ENCODE peak calls at places on chromosomes 7 and 10, in six cellular contexts. One of them, this sample, is unnamed.

GRCh38 chr7:138064856-138065357 is 11.4 kb upstream of the AKR1D1 start:
- DNase-seq in fibroblast of the conjunctiva: peak; percentile 23
- DNase-seq in midbrain: no peak
- DNase-seq in foreskin keratinocyte: no peak
- DNase-seq in HepG2: peak; percentile 68
- DNase-seq in hippocampal formation: no peak
- DNase-seq in this sample: no peak

GRCh38 chr10:132619927-132620326 is 82.3 kb downstream of the INPP5A start:
- DNase-seq in midbrain: no peak
- DNase-seq in hippocampal formation: no peak
- DNase-seq in HepG2: no peak
- DNase-seq in foreskin keratinocyte: no peak
- DNase-seq in fibroblast of the conjunctiva: no peak
- DNase-seq in this sample: no peak

GRCh38 chr7:2934211-2934731 is 90.2 kb upstream of the GNA12 start:
- DNase-seq in midbrain: no peak
- DNase-seq in HepG2: no peak
- DNase-seq in fibroblast of the conjunctiva: peak; percentile 18
- DNase-seq in hippocampal formation: no peak
- DNase-seq in foreskin keratinocyte: peak; percentile 88
- DNase-seq in this sample: no peak

GRCh38 chr10:31975157-31975765 is 46.6 kb upstream of the ARHGAP12 start:
- DNase-seq in hippocampal formation: no peak
- DNase-seq in midbrain: no peak
- DNase-seq in fibroblast of the conjunctiva: no peak
- DNase-seq in HepG2: no peak
- DNase-seq in foreskin keratinocyte: no peak
- DNase-seq in this sample: no peak

GRCh38 chr7:138245682-138246081 is 169.4 kb downstream of the AKR1D1 start:
- DNase-seq in hippocampal formation: no peak
- DNase-seq in midbrain: no peak
- DNase-seq in HepG2: peak; percentile 97
- DNase-seq in fibroblast of the conjunctiva: no peak
- DNase-seq in foreskin keratinocyte: no peak
- DNase-seq in this sample: no peak

GRCh38 chr7:24381919-24382505 is 98.0 kb downstream of the NPY start:
- DNase-seq in midbrain: no peak
- DNase-seq in fibroblast of the conjunctiva: no peak
- DNase-seq in hippocampal formation: no peak
- DNase-seq in HepG2: peak; percentile 8
- DNase-seq in foreskin keratinocyte: peak; percentile 26
- DNase-seq in this sample: no peak

GRCh38 chr10:45461034-45461433 is 87.0 kb downstream of the ALOX5 start:
- DNase-seq in hippocampal formation: no peak
- DNase-seq in foreskin keratinocyte: no peak
- DNase-seq in midbrain: no peak
- DNase-seq in HepG2: no peak
- DNase-seq in fibroblast of the conjunctiva: no peak
- DNase-seq in this sample: no peak

GRCh38 chr10:75357500-75357899 is 44.1 kb downstream of the ZNF503 start:
- DNase-seq in midbrain: no peak
- DNase-seq in fibroblast of the conjunctiva: no peak
- DNase-seq in foreskin keratinocyte: no peak
- DNase-seq in HepG2: no peak
- DNase-seq in hippocampal formation: no peak
- DNase-seq in this sample: no peak

GRCh38 chr10:124070666-124071065 is 22.7 kb downstream of the CHST15 start:
- DNase-seq in HepG2: no peak
- DNase-seq in foreskin keratinocyte: no peak
- DNase-seq in hippocampal formation: no peak
- DNase-seq in midbrain: no peak
- DNase-seq in fibroblast of the conjunctiva: no peak
- DNase-seq in this sample: no peak

GRCh38 chr10:117217196-117217761 is 20.0 kb downstream of the KCNK18 start:
- DNase-seq in midbrain: no peak
- DNase-seq in hippocampal formation: no peak
- DNase-seq in fibroblast of the conjunctiva: no peak
- DNase-seq in HepG2: no peak
- DNase-seq in foreskin keratinocyte: peak; percentile 21
- DNase-seq in this sample: no peak

GRCh38 chr7:11758627-11759111 is 73.3 kb downstream of the THSD7A start:
- DNase-seq in fibroblast of the conjunctiva: no peak
- DNase-seq in HepG2: no peak
- DNase-seq in foreskin keratinocyte: no peak
- DNase-seq in midbrain: no peak
- DNase-seq in hippocampal formation: no peak
- DNase-seq in this sample: no peak

GRCh38 chr7:27269455-27269854 is 26.9 kb downstream of the EVX1 start:
- DNase-seq in hippocampal formation: no peak
- DNase-seq in fibroblast of the conjunctiva: no peak
- DNase-seq in midbrain: no peak
- DNase-seq in HepG2: peak; percentile 9
- DNase-seq in foreskin keratinocyte: no peak
- DNase-seq in this sample: no peak

GRCh38 chr7:116403265-116403664 is 96.3 kb upstream of the CAV2 start:
- DNase-seq in hippocampal formation: no peak
- DNase-seq in foreskin keratinocyte: no peak
- DNase-seq in fibroblast of the conjunctiva: peak; percentile 38
- DNase-seq in midbrain: no peak
- DNase-seq in HepG2: no peak
- DNase-seq in this sample: no peak

GRCh38 chr10:127556911-127557310 is 7.8 kb downstream of the NPS start:
- DNase-seq in midbrain: no peak
- DNase-seq in foreskin keratinocyte: no peak
- DNase-seq in fibroblast of the conjunctiva: no peak
- DNase-seq in HepG2: no peak
- DNase-seq in hippocampal formation: no peak
- DNase-seq in this sample: no peak

GRCh38 chr10:19985745-19986144 is 169.5 kb downstream of the PLXDC2 start:
- DNase-seq in foreskin keratinocyte: no peak
- DNase-seq in hippocampal formation: no peak
- DNase-seq in midbrain: no peak
- DNase-seq in HepG2: no peak
- DNase-seq in fibroblast of the conjunctiva: no peak
- DNase-seq in this sample: no peak

GRCh38 chr10:7833210-7833609 is 14.9 kb downstream of the TAF3 start:
- DNase-seq in foreskin keratinocyte: no peak
- DNase-seq in midbrain: no peak
- DNase-seq in fibroblast of the conjunctiva: no peak
- DNase-seq in HepG2: no peak
- DNase-seq in hippocampal formation: no peak
- DNase-seq in this sample: no peak

GRCh38 chr10:112666070-112666469 is 219.1 kb downstream of the VTI1A start:
- DNase-seq in hippocampal formation: no peak
- DNase-seq in midbrain: no peak
- DNase-seq in foreskin keratinocyte: no peak
- DNase-seq in HepG2: no peak
- DNase-seq in fibroblast of the conjunctiva: no peak
- DNase-seq in this sample: no peak

GRCh38 chr10:89923661-89924060 is 222.3 kb downstream of the KIF20B start:
- DNase-seq in hippocampal formation: no peak
- DNase-seq in HepG2: no peak
- DNase-seq in foreskin keratinocyte: peak; percentile 72
- DNase-seq in fibroblast of the conjunctiva: no peak
- DNase-seq in midbrain: no peak
- DNase-seq in this sample: no peak

GRCh38 chr7:129669901-129670300 is 58.4 kb downstream of the NRF1 start:
- DNase-seq in midbrain: no peak
- DNase-seq in hippocampal formation: no peak
- DNase-seq in HepG2: no peak
- DNase-seq in fibroblast of the conjunctiva: no peak
- DNase-seq in foreskin keratinocyte: no peak
- DNase-seq in this sample: no peak

GRCh38 chr7:29565186-29565540 is 1.5 kb downstream of the PRR15 start:
- DNase-seq in foreskin keratinocyte: peak; percentile 58
- DNase-seq in midbrain: peak; percentile 23
- DNase-seq in hippocampal formation: no peak
- DNase-seq in HepG2: no peak
- DNase-seq in fibroblast of the conjunctiva: no peak
- DNase-seq in this sample: no peak